ENCODE peak calls at places on chromosomes 6 and 20, in nine cellular contexts. U is SK-N-DZ; X is GM06990; I is posterior vena cava; H is Right ventricle myocardium superior; T is AG08396; A is glutamatergic neuron; M is activated CD8-positive, alpha-beta memory T cell treated with anti-CD3 and anti-CD28 coated beads, Interleukin-2, amount 50 U/mL, for 4 hours; P is mammary epithelial cell. V is an unnamed sample.

GRCh38 chr6:41546866-41547798 is 951 bp downstream of the FOXP4 start:
- DNase-seq in A (peak), X (peak), U (peak), M (peak), I (peak), H (no peak), T (peak), P (peak), V (peak)

GRCh38 chr6:137641474-137642077 is 147.4 kb upstream of the OLIG3 start:
- DNase-seq in T (peak), A (peak), U (peak), X (no peak), P (peak), M (peak), I (no peak), H (peak), V (peak)

GRCh38 chr6:125913864-125914351 is 42.7 kb upstream of the HINT3 start:
- DNase-seq in U (no peak), X (no peak), T (peak), H (no peak), A (no peak), I (no peak), M (no peak), P (peak), V (peak)

GRCh38 chr20:49276895-49277785 is 717 bp downstream of the ZNFX1 start:
- DNase-seq in T (no peak), I (peak), M (peak), H (peak), X (peak), A (peak), U (no peak), P (no peak), V (no peak)

GRCh38 chr6:12595161-12595792 is 121.3 kb upstream of the PHACTR1 start:
- DNase-seq in U (no peak), A (no peak), H (no peak), I (no peak), T (peak), M (no peak), X (peak), P (peak), V (no peak)

GRCh38 chr6:108565091-108565766 is 4.5 kb downstream of the FOXO3 start:
- DNase-seq in P (peak), H (no peak), M (no peak), U (peak), A (no peak), X (peak), T (no peak), I (no peak), V (peak)

GRCh38 chr6:3915076-3915791 is 66.1 kb downstream of the FAM50B start:
- DNase-seq in X (no peak), T (no peak), H (no peak), I (no peak), P (no peak), M (no peak), A (no peak), U (no peak), V (no peak)

GRCh38 chr6:85126448-85127178 is 323.3 kb upstream of the NT5E start:
- DNase-seq in U (peak), T (peak), H (peak), M (no peak), A (peak), X (peak), P (peak), I (peak), V (peak)

V was measured in small intestine.